ENCODE peak calls at places on chromosomes 11 and 22, in ten cellular contexts. N is transverse colon, W is cardiac muscle cell, X is lower lobe of right lung, L is A549, H is PC-3, U is suprapubic skin, V is HCT116, E is substantia nigra, T is kidney. G is an unnamed sample.

GRCh38 chr11:6062691-6063358 is 32.3 kb upstream of the OR56A1 start:
- DNase-seq in N (no peak), W (no peak), X (no peak), L (no peak), H (no peak), U (no peak), V (no peak), E (no peak), T (no peak), G (no peak)

GRCh38 chr22:27986459-27986858 is 67.4 kb upstream of the PITPNB start:
- DNase-seq in N (no peak), W (no peak), X (no peak), L (no peak), H (no peak), U (no peak), V (no peak), E (no peak), T (no peak), G (no peak)

GRCh38 chr22:36767035-36767775 is 8.7 kb downstream of the IFT27 start:
- DNase-seq in N (no peak), W (no peak), X (no peak), L (no peak), H (no peak), U (peak), V (no peak), E (no peak), T (peak), G (no peak)

GRCh38 chr22:30181459-30182353 is 64.9 kb downstream of the LIF start:
- DNase-seq in N (no peak), W (no peak), X (no peak), L (no peak), H (no peak), U (no peak), V (no peak), E (no peak), T (no peak), G (no peak)

GRCh38 chr11:123145220-123145619 is 49.8 kb downstream of the CLMP start:
- DNase-seq in N (no peak), W (peak), X (no peak), L (peak), H (peak), U (no peak), V (peak), E (no peak), T (peak), G (peak)

GRCh38 chr11:39806652-39807051 is 1652.8 kb downstream of the LRRC4C start:
- DNase-seq in N (no peak), W (no peak), X (no peak), L (no peak), H (no peak), U (no peak), V (no peak), E (no peak), T (no peak), G (peak)

GRCh38 chr11:1219836-1220810 is 2.7 kb upstream of the MUC5B start:
- DNase-seq in N (peak), W (peak), X (peak), L (no peak), H (peak), U (peak), V (no peak), E (no peak), T (peak), G (no peak)

GRCh38 chr11:312092-312816 is 1.6 kb upstream of the IFITM1 start:
- DNase-seq in N (no peak), W (peak), X (no peak), L (no peak), H (no peak), U (no peak), V (no peak), E (no peak), T (peak), G (no peak)

GRCh38 chr11:94652735-94653284 is 85.6 kb downstream of the PIWIL4 start:
- DNase-seq in N (no peak), W (no peak), X (no peak), L (no peak), H (no peak), U (no peak), V (no peak), E (no peak), T (no peak), G (no peak)

GRCh38 chr22:30559889-30560288 is 13.3 kb upstream of the SEC14L6 start:
- DNase-seq in N (no peak), W (no peak), X (no peak), L (no peak), H (no peak), U (no peak), V (no peak), E (no peak), T (no peak), G (no peak)

GRCh38 chr22:35620624-35621245 is 3.6 kb upstream of the MB start:
- DNase-seq in N (no peak), W (peak), X (no peak), L (no peak), H (no peak), U (no peak), V (no peak), E (no peak), T (peak), G (no peak)

GRCh38 chr11:81916459-81916858 is 817.2 kb downstream of the FAM181B start:
- DNase-seq in N (no peak), W (no peak), X (no peak), L (no peak), H (no peak), U (no peak), V (no peak), E (no peak), T (no peak), G (no peak)

GRCh38 chr22:43289551-43289963 is 53.6 kb downstream of the SCUBE1 start:
- DNase-seq in N (no peak), W (peak), X (no peak), L (no peak), H (no peak), U (no peak), V (no peak), E (no peak), T (no peak), G (no peak)

DNA sequence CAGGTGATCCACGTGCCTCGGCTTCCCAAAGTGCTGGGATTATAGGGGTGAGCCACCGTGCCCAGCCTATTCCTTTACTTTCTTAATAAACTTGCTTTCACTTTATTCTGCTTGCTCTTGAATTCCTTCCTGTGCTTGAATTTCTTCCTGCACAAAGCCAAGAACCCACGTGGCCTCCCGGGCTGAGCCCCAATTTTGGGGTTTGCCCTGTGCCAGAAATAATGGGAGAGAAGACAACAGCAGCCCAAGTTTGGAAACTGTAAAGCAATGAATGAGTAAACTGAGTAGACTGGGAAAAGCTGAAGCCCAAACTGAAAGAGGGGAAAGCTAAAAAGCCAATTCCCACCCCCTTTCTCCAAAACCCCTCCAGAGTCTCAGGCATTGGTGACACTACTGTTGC is 136.4 kb downstream of the NECTIN1 start:
- DNase-seq in N (no peak), W (peak), X (no peak), L (no peak), H (no peak), U (no peak), V (no peak), E (no peak), T (no peak), G (no peak)
- H3K27ac ChIP-seq in N (no peak), W (no peak), X (no peak), L (no peak), H (no peak), U (peak), V (no peak), E (no peak), T (no peak), G (no peak)

GRCh38 chr11:11843642-11844041 is 1.9 kb downstream of the USP47 start:
- DNase-seq in N (no peak), W (no peak), X (no peak), L (no peak), H (no peak), U (no peak), V (no peak), E (no peak), T (no peak), G (no peak)
- H3K27ac ChIP-seq in N (peak), W (peak), X (peak), L (peak), H (peak), U (peak), V (no peak), E (peak), T (peak), G (no peak)

GRCh38 chr11:67437082-67437821 is at the start of gene PTPRCAP:
- DNase-seq in N (peak), W (peak), X (no peak), L (no peak), H (no peak), U (no peak), V (no peak), E (no peak), T (peak), G (no peak)

GRCh38 chr11:67435031-67435726 is 2.3 kb downstream of the PTPRCAP start:
- DNase-seq in N (no peak), W (no peak), X (no peak), L (no peak), H (no peak), U (no peak), V (no peak), E (no peak), T (no peak), G (no peak)

GRCh38 chr11:67438121-67438902 is 830 bp upstream of the PTPRCAP start:
- DNase-seq in N (peak), W (no peak), X (no peak), L (no peak), H (no peak), U (no peak), V (no peak), E (no peak), T (peak), G (no peak)

GRCh38 chr11:67435727-67436458 is 1.6 kb downstream of the PTPRCAP start:
- DNase-seq in N (no peak), W (no peak), X (no peak), L (no peak), H (no peak), U (no peak), V (no peak), E (no peak), T (peak), G (no peak)

GRCh38 chr11:67436459-67437081 is 912 bp downstream of the PTPRCAP start:
- DNase-seq in N (peak), W (peak), X (no peak), L (no peak), H (no peak), U (no peak), V (no peak), E (no peak), T (peak), G (no peak)
- H3K27ac ChIP-seq in N (peak), W (peak), X (peak), L (no peak), H (no peak), U (no peak), V (peak), E (no peak), T (no peak), G (peak)

GRCh38 chr22:44941176-44941575 is 68.6 kb downstream of the PHF21B start:
- DNase-seq in N (no peak), W (no peak), X (no peak), L (no peak), H (no peak), U (no peak), V (no peak), E (no peak), T (peak), G (no peak)
- H3K27ac ChIP-seq in N (no peak), W (no peak), X (no peak), L (no peak), H (no peak), U (no peak), V (no peak), E (no peak), T (no peak), G (no peak)

DNA sequence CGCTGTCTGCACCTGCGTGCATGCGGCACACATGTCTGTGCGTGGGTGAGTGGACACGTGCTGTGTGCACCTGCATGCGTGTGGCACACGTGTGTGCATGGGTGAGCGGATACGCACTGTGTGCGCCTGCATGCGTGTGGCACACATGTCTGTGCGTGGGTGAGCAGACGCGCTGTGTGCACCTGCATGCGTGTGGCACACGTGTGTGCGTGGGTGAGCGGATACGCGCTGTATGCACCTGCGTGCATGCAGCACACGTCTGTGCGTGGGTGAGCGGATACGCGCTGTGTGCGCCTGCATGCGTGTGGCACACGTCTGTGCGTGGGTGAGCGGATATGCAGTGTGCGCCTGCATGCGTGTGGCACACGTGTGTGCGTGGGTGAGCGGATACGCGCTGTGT is 27.1 kb upstream of the ACR start:
- DNase-seq in N (no peak), W (no peak), X (peak), L (no peak), H (no peak), U (no peak), V (no peak), E (no peak), T (peak), G (no peak)
- H3K27ac ChIP-seq in N (no peak), W (no peak), X (no peak), L (no peak), H (no peak), U (no peak), V (no peak), E (peak), T (no peak), G (no peak)

G was measured in RWPE1.